ENCODE peak calls at places on chromosomes 5 and 9, in seven cellular contexts. N is dorsolateral prefrontal cortex, K is NCI-H1694, L is tibial nerve, E is esophagus squamous epithelium, O is PC-3, F is KBM-7. R is an unnamed sample.

GRCh38 chr9:72315089-72315509 is 49.9 kb downstream of the ZFAND5 start:
- DNase-seq in E (no peak), N (peak), F (no peak), L (peak), K (no peak), O (peak), R (peak)

GRCh38 chr5:14357441-14357840 is 214.3 kb downstream of the TRIO start:
- DNase-seq in O (no peak), F (no peak), N (no peak), K (no peak), L (no peak), E (no peak), R (no peak)

GRCh38 chr9:136052991-136053756 is 41.9 kb downstream of the NACC2 start:
- DNase-seq in L (no peak), E (no peak), F (no peak), N (no peak), O (no peak), K (no peak), R (no peak)

GRCh38 chr9:242461-243080 is 27.9 kb downstream of the DOCK8 start:
- DNase-seq in L (no peak), O (no peak), F (no peak), K (no peak), E (no peak), N (no peak), R (no peak)

GRCh38 chr9:2723666-2724065 is 6.4 kb downstream of the KCNV2 start:
- DNase-seq in O (no peak), F (no peak), E (no peak), N (no peak), K (no peak), L (no peak), R (no peak)

GRCh38 chr9:101585740-101586139 is 9.0 kb downstream of the PPP3R2 start:
- DNase-seq in E (no peak), N (no peak), F (no peak), K (no peak), O (no peak), L (no peak), R (no peak)

GRCh38 chr9:79287881-79288280 is 283.9 kb upstream of the TLE4 start:
- DNase-seq in K (no peak), L (no peak), N (no peak), F (no peak), E (no peak), O (no peak), R (no peak)

GRCh38 chr9:121233906-121234901 is 32.5 kb upstream of the RAB14 start:
- DNase-seq in E (no peak), K (no peak), L (no peak), N (no peak), F (peak), O (peak), R (no peak)

GRCh38 chr9:98795970-98796363 is 388 bp downstream of the ANKS6 start:
- DNase-seq in K (no peak), N (no peak), O (no peak), E (no peak), L (no peak), F (no peak), R (no peak)

GRCh38 chr5:157951673-157952373 is 92.9 kb upstream of the CLINT1 start:
- DNase-seq in L (no peak), N (no peak), O (no peak), F (peak), E (no peak), K (no peak), R (no peak)

GRCh38 chr9:28135571-28135970 is 562.3 kb upstream of the C9orf72 start:
- DNase-seq in O (no peak), K (no peak), L (no peak), E (no peak), N (no peak), F (no peak), R (no peak)

GRCh38 chr9:129484325-129485000 is 136.4 kb downstream of the C9orf50 start:
- DNase-seq in K (no peak), O (no peak), E (no peak), L (no peak), N (no peak), F (no peak), R (no peak)

GRCh38 chr5:171409164-171410136 is 10.0 kb upstream of the FGF18 start:
- DNase-seq in O (no peak), K (no peak), N (no peak), F (no peak), L (no peak), E (no peak), R (no peak)

GRCh38 chr5:67792891-67793290 is 422.7 kb upstream of the PIK3R1 start:
- DNase-seq in L (peak), N (no peak), E (no peak), K (no peak), O (no peak), F (no peak), R (no peak)

R was measured in nucleus accumbens.